ENCODE peak calls at places on chromosomes 6 and 20, in four cellular contexts. One of them, this sample, is unnamed.
A peak's percentile ranks its signal among the peaks of the same experiment; 100 is the strongest.

GRCh38 chr20:44129996-44130718 is 56.8 kb downstream of the JPH2 start:
- DNase-seq in stimulated activated CD4-positive, alpha-beta T cell treated with anti-CD3 and anti-CD28 coated beads, Interleukin-1b, Interleukin-23, amount 100 ng/mL, for 4 hours: no peak
- DNase-seq in activated CD4-positive, alpha-beta T cell treated with anti-CD3 and anti-CD28 coated beads, Interleukin-2, amount 10 ng/mL, durations not matched to agents 7 days and 5 days: no peak
- DNase-seq in fibroblast of lung: no peak
- DNase-seq in this sample: no peak

GRCh38 chr20:59574308-59574707 is 30.0 kb upstream of the PHACTR3 start:
- DNase-seq in stimulated activated CD4-positive, alpha-beta T cell treated with anti-CD3 and anti-CD28 coated beads, Interleukin-1b, Interleukin-23, amount 100 ng/mL, for 4 hours: no peak
- DNase-seq in activated CD4-positive, alpha-beta T cell treated with anti-CD3 and anti-CD28 coated beads, Interleukin-2, amount 10 ng/mL, durations not matched to agents 7 days and 5 days: no peak
- DNase-seq in fibroblast of lung: no peak
- DNase-seq in this sample: no peak

GRCh38 chr6:41734666-41735426 is 562 bp downstream of the TFEB start:
- DNase-seq in stimulated activated CD4-positive, alpha-beta T cell treated with anti-CD3 and anti-CD28 coated beads, Interleukin-1b, Interleukin-23, amount 100 ng/mL, for 4 hours: peak; percentile 43
- DNase-seq in activated CD4-positive, alpha-beta T cell treated with anti-CD3 and anti-CD28 coated beads, Interleukin-2, amount 10 ng/mL, durations not matched to agents 7 days and 5 days: peak; percentile 69
- DNase-seq in fibroblast of lung: peak; percentile 71
- DNase-seq in this sample: peak; percentile 40

GRCh38 chr20:54148947-54149764 is 24.6 kb downstream of the CYP24A1 start:
- DNase-seq in stimulated activated CD4-positive, alpha-beta T cell treated with anti-CD3 and anti-CD28 coated beads, Interleukin-1b, Interleukin-23, amount 100 ng/mL, for 4 hours: no peak
- DNase-seq in activated CD4-positive, alpha-beta T cell treated with anti-CD3 and anti-CD28 coated beads, Interleukin-2, amount 10 ng/mL, durations not matched to agents 7 days and 5 days: no peak
- DNase-seq in fibroblast of lung: no peak
- DNase-seq in this sample: no peak

GRCh38 chr20:21189761-21190523 is 64.1 kb downstream of the KIZ start:
- DNase-seq in stimulated activated CD4-positive, alpha-beta T cell treated with anti-CD3 and anti-CD28 coated beads, Interleukin-1b, Interleukin-23, amount 100 ng/mL, for 4 hours: no peak
- DNase-seq in activated CD4-positive, alpha-beta T cell treated with anti-CD3 and anti-CD28 coated beads, Interleukin-2, amount 10 ng/mL, durations not matched to agents 7 days and 5 days: no peak
- DNase-seq in fibroblast of lung: no peak
- DNase-seq in this sample: no peak

GRCh38 chr20:59525500-59526241 is 78.7 kb upstream of the PHACTR3 start:
- DNase-seq in stimulated activated CD4-positive, alpha-beta T cell treated with anti-CD3 and anti-CD28 coated beads, Interleukin-1b, Interleukin-23, amount 100 ng/mL, for 4 hours: no peak
- DNase-seq in activated CD4-positive, alpha-beta T cell treated with anti-CD3 and anti-CD28 coated beads, Interleukin-2, amount 10 ng/mL, durations not matched to agents 7 days and 5 days: peak; percentile 32
- DNase-seq in fibroblast of lung: peak; percentile 26
- DNase-seq in this sample: no peak

GRCh38 chr6:143999406-143999805 is 8.7 kb downstream of the PLAGL1 start:
- DNase-seq in stimulated activated CD4-positive, alpha-beta T cell treated with anti-CD3 and anti-CD28 coated beads, Interleukin-1b, Interleukin-23, amount 100 ng/mL, for 4 hours: no peak
- DNase-seq in activated CD4-positive, alpha-beta T cell treated with anti-CD3 and anti-CD28 coated beads, Interleukin-2, amount 10 ng/mL, durations not matched to agents 7 days and 5 days: no peak
- DNase-seq in fibroblast of lung: peak; percentile 91
- DNase-seq in this sample: no peak

GRCh38 chr6:34315780-34316179 is 67.0 kb upstream of the SMIM29 start:
- DNase-seq in stimulated activated CD4-positive, alpha-beta T cell treated with anti-CD3 and anti-CD28 coated beads, Interleukin-1b, Interleukin-23, amount 100 ng/mL, for 4 hours: no peak
- DNase-seq in activated CD4-positive, alpha-beta T cell treated with anti-CD3 and anti-CD28 coated beads, Interleukin-2, amount 10 ng/mL, durations not matched to agents 7 days and 5 days: peak; percentile 8
- DNase-seq in fibroblast of lung: no peak
- DNase-seq in this sample: no peak

GRCh38 chr6:105560611-105561066 is 157.8 kb upstream of the PREP start:
- DNase-seq in stimulated activated CD4-positive, alpha-beta T cell treated with anti-CD3 and anti-CD28 coated beads, Interleukin-1b, Interleukin-23, amount 100 ng/mL, for 4 hours: no peak
- DNase-seq in activated CD4-positive, alpha-beta T cell treated with anti-CD3 and anti-CD28 coated beads, Interleukin-2, amount 10 ng/mL, durations not matched to agents 7 days and 5 days: no peak
- DNase-seq in fibroblast of lung: peak; percentile 11
- DNase-seq in this sample: no peak

GRCh38 chr20:42610070-42610469 is 579.6 kb downstream of the PTPRT start:
- DNase-seq in stimulated activated CD4-positive, alpha-beta T cell treated with anti-CD3 and anti-CD28 coated beads, Interleukin-1b, Interleukin-23, amount 100 ng/mL, for 4 hours: no peak
- DNase-seq in activated CD4-positive, alpha-beta T cell treated with anti-CD3 and anti-CD28 coated beads, Interleukin-2, amount 10 ng/mL, durations not matched to agents 7 days and 5 days: no peak
- DNase-seq in fibroblast of lung: no peak
- DNase-seq in this sample: no peak